ENCODE peak calls at places on chromosomes 13 and 19, in seven cellular contexts. One of them, this sample, is unnamed.

GRCh38 chr13:43785166-43785680 is 1.5 kb downstream of the ENOX1 start:
- DNase-seq in NCI-H1694 treated with DMSO at 0.1 percent for 48 hours: no peak
- DNase-seq in Karpas-422: no peak
- DNase-seq in substantia nigra: no peak
- DNase-seq in stimulated activated CD8-positive, alpha-beta memory T cell treated with anti-CD3 and anti-CD28 coated beads, Interleukin-7, amount 100 ng/mL, for 1 hour: no peak
- DNase-seq in stimulated activated CD4-positive, alpha-beta T cell treated with anti-CD3 and anti-CD28 coated beads, Interleukin-4, amount 100 ng/mL, for 48 hours: no peak
- DNase-seq in progenitor cell of endocrine pancreas: no peak
- DNase-seq in this sample: no peak

GRCh38 chr13:26721251-26721939 is 39.2 kb downstream of the GPR12 start:
- DNase-seq in NCI-H1694 treated with DMSO at 0.1 percent for 48 hours: peak
- DNase-seq in Karpas-422: no peak
- DNase-seq in substantia nigra: no peak
- DNase-seq in stimulated activated CD8-positive, alpha-beta memory T cell treated with anti-CD3 and anti-CD28 coated beads, Interleukin-7, amount 100 ng/mL, for 1 hour: no peak
- DNase-seq in stimulated activated CD4-positive, alpha-beta T cell treated with anti-CD3 and anti-CD28 coated beads, Interleukin-4, amount 100 ng/mL, for 48 hours: peak
- DNase-seq in progenitor cell of endocrine pancreas: no peak
- DNase-seq in this sample: peak

GRCh38 chr19:4051175-4052101 is 15.3 kb downstream of the ZBTB7A start:
- DNase-seq in NCI-H1694 treated with DMSO at 0.1 percent for 48 hours: no peak
- DNase-seq in Karpas-422: no peak
- DNase-seq in substantia nigra: no peak
- DNase-seq in stimulated activated CD8-positive, alpha-beta memory T cell treated with anti-CD3 and anti-CD28 coated beads, Interleukin-7, amount 100 ng/mL, for 1 hour: no peak
- DNase-seq in stimulated activated CD4-positive, alpha-beta T cell treated with anti-CD3 and anti-CD28 coated beads, Interleukin-4, amount 100 ng/mL, for 48 hours: no peak
- DNase-seq in progenitor cell of endocrine pancreas: no peak
- DNase-seq in this sample: no peak

GRCh38 chr19:48190288-48191284 is 20.1 kb downstream of the ZSWIM9 start:
- DNase-seq in NCI-H1694 treated with DMSO at 0.1 percent for 48 hours: no peak
- DNase-seq in Karpas-422: peak
- DNase-seq in substantia nigra: peak
- DNase-seq in stimulated activated CD8-positive, alpha-beta memory T cell treated with anti-CD3 and anti-CD28 coated beads, Interleukin-7, amount 100 ng/mL, for 1 hour: peak
- DNase-seq in stimulated activated CD4-positive, alpha-beta T cell treated with anti-CD3 and anti-CD28 coated beads, Interleukin-4, amount 100 ng/mL, for 48 hours: no peak
- DNase-seq in progenitor cell of endocrine pancreas: peak
- DNase-seq in this sample: no peak

GRCh38 chr13:95920485-95920884 is 132.7 kb downstream of the UGGT2 start:
- DNase-seq in NCI-H1694 treated with DMSO at 0.1 percent for 48 hours: no peak
- DNase-seq in Karpas-422: no peak
- DNase-seq in substantia nigra: no peak
- DNase-seq in stimulated activated CD8-positive, alpha-beta memory T cell treated with anti-CD3 and anti-CD28 coated beads, Interleukin-7, amount 100 ng/mL, for 1 hour: no peak
- DNase-seq in stimulated activated CD4-positive, alpha-beta T cell treated with anti-CD3 and anti-CD28 coated beads, Interleukin-4, amount 100 ng/mL, for 48 hours: no peak
- DNase-seq in progenitor cell of endocrine pancreas: no peak
- DNase-seq in this sample: no peak

GRCh38 chr13:32889986-32890565 is 126.1 kb upstream of the KL start:
- DNase-seq in NCI-H1694 treated with DMSO at 0.1 percent for 48 hours: no peak
- DNase-seq in Karpas-422: no peak
- DNase-seq in substantia nigra: no peak
- DNase-seq in stimulated activated CD8-positive, alpha-beta memory T cell treated with anti-CD3 and anti-CD28 coated beads, Interleukin-7, amount 100 ng/mL, for 1 hour: no peak
- DNase-seq in stimulated activated CD4-positive, alpha-beta T cell treated with anti-CD3 and anti-CD28 coated beads, Interleukin-4, amount 100 ng/mL, for 48 hours: no peak
- DNase-seq in progenitor cell of endocrine pancreas: no peak
- DNase-seq in this sample: no peak

GRCh38 chr13:48818495-48818961 is 157.2 kb upstream of the FNDC3A start:
- DNase-seq in NCI-H1694 treated with DMSO at 0.1 percent for 48 hours: no peak
- DNase-seq in Karpas-422: no peak
- DNase-seq in substantia nigra: no peak
- DNase-seq in stimulated activated CD8-positive, alpha-beta memory T cell treated with anti-CD3 and anti-CD28 coated beads, Interleukin-7, amount 100 ng/mL, for 1 hour: no peak
- DNase-seq in stimulated activated CD4-positive, alpha-beta T cell treated with anti-CD3 and anti-CD28 coated beads, Interleukin-4, amount 100 ng/mL, for 48 hours: no peak
- DNase-seq in progenitor cell of endocrine pancreas: no peak
- DNase-seq in this sample: no peak

GRCh38 chr19:55638864-55639359 is 1.9 kb upstream of the ZNF580 start:
- DNase-seq in NCI-H1694 treated with DMSO at 0.1 percent for 48 hours: no peak
- DNase-seq in Karpas-422: peak
- DNase-seq in substantia nigra: no peak
- DNase-seq in stimulated activated CD8-positive, alpha-beta memory T cell treated with anti-CD3 and anti-CD28 coated beads, Interleukin-7, amount 100 ng/mL, for 1 hour: no peak
- DNase-seq in stimulated activated CD4-positive, alpha-beta T cell treated with anti-CD3 and anti-CD28 coated beads, Interleukin-4, amount 100 ng/mL, for 48 hours: peak
- DNase-seq in progenitor cell of endocrine pancreas: no peak
- DNase-seq in this sample: no peak

GRCh38 chr19:39996218-39996810 is 546 bp upstream of the ZNF546 start:
- DNase-seq in NCI-H1694 treated with DMSO at 0.1 percent for 48 hours: peak
- DNase-seq in Karpas-422: peak
- DNase-seq in substantia nigra: no peak
- DNase-seq in stimulated activated CD8-positive, alpha-beta memory T cell treated with anti-CD3 and anti-CD28 coated beads, Interleukin-7, amount 100 ng/mL, for 1 hour: peak
- DNase-seq in stimulated activated CD4-positive, alpha-beta T cell treated with anti-CD3 and anti-CD28 coated beads, Interleukin-4, amount 100 ng/mL, for 48 hours: no peak
- DNase-seq in progenitor cell of endocrine pancreas: no peak
- DNase-seq in this sample: peak